ENCODE peak calls at places on chromosomes 6 and 20, in six cellular contexts. V, P, I, W, G and Y are unnamed samples.
A peak's percentile ranks its signal among the peaks of the same experiment; 100 is the strongest.

GRCh38 chr6:85747654-85748053 is 105.0 kb upstream of the SYNCRIP start:
- DNase-seq in V (no peak), P (no peak), I (no peak), W (no peak), G (peak; percentile 47), Y (no peak)

GRCh38 chr6:150380256-150380655 is 11.4 kb downstream of the IYD start:
- DNase-seq in V (no peak), P (no peak), I (no peak), W (no peak), G (no peak), Y (no peak)

GRCh38 chr6:147205690-147206600 is 1.7 kb downstream of the STXBP5 start:
- DNase-seq in V (no peak), P (no peak), I (no peak), W (no peak), G (no peak), Y (no peak)

GRCh38 chr20:16919841-16920240 is 171.7 kb downstream of the OTOR start:
- DNase-seq in V (no peak), P (no peak), I (no peak), W (no peak), G (no peak), Y (no peak)

GRCh38 chr6:29071831-29072723 is 15.0 kb downstream of the OR2B3 start:
- DNase-seq in V (no peak), P (peak; percentile 50), I (peak; percentile 75), W (peak; percentile 60), G (no peak), Y (peak; percentile 16)

GRCh38 chr6:31407699-31408098 is 4.3 kb downstream of the MICA start:
- DNase-seq in V (no peak), P (no peak), I (no peak), W (no peak), G (peak; percentile 42), Y (no peak)

GRCh38 chr6:16437984-16438383 is 199.6 kb downstream of the GMPR start:
- DNase-seq in V (peak; percentile 35), P (no peak), I (no peak), W (no peak), G (no peak), Y (no peak)

GRCh38 chr6:56370591-56371198 is 123.3 kb upstream of the COL21A1 start:
- DNase-seq in V (no peak), P (no peak), I (no peak), W (no peak), G (peak; percentile 53), Y (peak; percentile 15)

GRCh38 chr6:20870493-20870892 is 336.2 kb downstream of the CDKAL1 start:
- DNase-seq in V (no peak), P (no peak), I (no peak), W (no peak), G (no peak), Y (no peak)

GRCh38 chr6:70337379-70338073 is 34.6 kb upstream of the COL9A1 start:
- DNase-seq in V (no peak), P (no peak), I (no peak), W (no peak), G (no peak), Y (no peak)

GRCh38 chr6:81787313-81788068 is 35.0 kb upstream of the TENT5A start:
- DNase-seq in V (no peak), P (no peak), I (no peak), W (no peak), G (no peak), Y (no peak)

GRCh38 chr20:64212750-64213149 is 42.8 kb upstream of the PCMTD2 start:
- DNase-seq in V (no peak), P (no peak), I (no peak), W (no peak), G (no peak), Y (no peak)

GRCh38 chr6:11198663-11199603 is 33.5 kb downstream of the NEDD9 start:
- DNase-seq in V (peak; percentile 9), P (no peak), I (no peak), W (no peak), G (no peak), Y (no peak)

GRCh38 chr6:126701799-126702198 is 361.9 kb downstream of the CENPW start:
- DNase-seq in V (no peak), P (no peak), I (no peak), W (no peak), G (no peak), Y (no peak)

GRCh38 chr6:57305754-57306153 is 11.7 kb upstream of the PRIM2 start:
- DNase-seq in V (no peak), P (no peak), I (no peak), W (no peak), G (no peak), Y (no peak)